ENCODE peak calls at places on chromosomes 5 and 9, in six cellular contexts. B is GM23248, H is right cardiac atrium, Z is body of pancreas, X is OCI-LY7, J is mammary epithelial cell. M is an unnamed sample.

GRCh38 chr5:36569456-36569855 is 37.0 kb upstream of the SLC1A3 start:
- DNase-seq in B (peak; percentile 79), H (peak; percentile 85), J (no peak), Z (no peak), X (no peak), M (no peak)

GRCh38 chr9:22643541-22643940 is 196.9 kb downstream of the DMRTA1 start:
- DNase-seq in J (no peak), H (no peak), X (no peak), Z (no peak), B (peak; percentile 50), M (no peak)

GRCh38 chr5:37735649-37736347 is 104.0 kb downstream of the GDNF start:
- DNase-seq in X (no peak), H (peak; percentile 50), B (peak; percentile 34), Z (no peak), J (no peak), M (no peak)

GRCh38 chr5:176850371-176851245 is 40.2 kb downstream of the UNC5A start:
- DNase-seq in Z (no peak), H (peak; percentile 40), B (no peak), X (no peak), J (no peak), M (no peak)

GRCh38 chr5:159163027-159163699 is 46.2 kb downstream of the RNF145 start:
- DNase-seq in B (peak; percentile 90), Z (no peak), X (no peak), J (peak; percentile 97), H (no peak), M (no peak)

GRCh38 chr9:82231411-82231810 is 242.8 kb downstream of the SPATA31D1 start:
- DNase-seq in H (no peak), X (no peak), J (no peak), B (no peak), Z (no peak), M (no peak)

GRCh38 chr5:33892419-33893151 is 795 bp upstream of the ADAMTS12 start:
- DNase-seq in J (peak; percentile 21), Z (peak; percentile 50), B (peak; percentile 93), H (peak; percentile 67), X (no peak), M (no peak)

GRCh38 chr9:96071245-96072124 is 196.0 kb downstream of the ERCC6L2 start:
- DNase-seq in J (peak; percentile 17), B (peak; percentile 51), Z (peak; percentile 44), H (no peak), X (peak; percentile 16), M (no peak)

GRCh38 chr9:21591221-21592062 is 109.3 kb upstream of the IFNE start:
- DNase-seq in Z (peak; percentile 17), H (peak; percentile 62), J (peak; percentile 97), B (peak; percentile 99), X (no peak), M (peak; percentile 89)

GRCh38 chr5:159341914-159342313 is 11.6 kb upstream of the IL12B start:
- DNase-seq in J (peak; percentile 90), B (peak; percentile 93), H (peak; percentile 70), X (no peak), Z (peak; percentile 53), M (no peak)

GRCh38 chr9:37904647-37905505 is 949 bp upstream of the SLC25A51 start:
- DNase-seq in Z (peak; percentile 32), J (peak; percentile 24), X (no peak), H (peak; percentile 67), B (peak; percentile 72), M (no peak)

GRCh38 chr5:368162-369084 is 46.9 kb downstream of the AHRR start:
- DNase-seq in H (peak; percentile 57), X (peak; percentile 24), B (no peak), J (no peak), Z (no peak), M (no peak)

GRCh38 chr9:117204971-117205370 is 209.9 kb downstream of the ASTN2 start:
- DNase-seq in X (no peak), Z (no peak), J (no peak), B (no peak), H (no peak), M (no peak)

GRCh38 chr9:104093162-104093561 is 947 bp upstream of the SMC2 start:
- DNase-seq in X (peak; percentile 22), B (peak; percentile 50), H (no peak), Z (no peak), J (no peak), M (no peak)

GRCh38 chr9:124834586-124834985 is 18.7 kb upstream of the WDR38 start:
- DNase-seq in X (no peak), H (peak; percentile 57), B (peak; percentile 77), Z (no peak), J (peak; percentile 97), M (no peak)

GRCh38 chr5:7396169-7397004 is 449 bp downstream of the ADCY2 start:
- DNase-seq in Z (peak; percentile 12), X (no peak), B (peak; percentile 50), H (peak; percentile 58), J (no peak), M (no peak)

GRCh38 chr5:53501054-53501453 is 20.6 kb downstream of the FST start:
- DNase-seq in H (no peak), J (no peak), X (no peak), B (no peak), Z (no peak), M (no peak)

GRCh38 chr5:68054625-68055024 is 160.9 kb upstream of the PIK3R1 start:
- DNase-seq in J (no peak), X (no peak), H (no peak), Z (no peak), B (no peak), M (no peak)

GRCh38 chr9:89864731-89865130 is 259.9 kb downstream of the GADD45G start:
- DNase-seq in B (peak; percentile 8), J (no peak), H (no peak), X (no peak), Z (no peak), M (no peak)

GRCh38 chr5:95284512-95285405 is at the start of gene MCTP1:
- DNase-seq in B (peak; percentile 30), H (peak; percentile 50), X (no peak), J (peak; percentile 30), Z (peak; percentile 48), M (no peak)

GRCh38 chr9:32566770-32567169 is 6.2 kb downstream of the NDUFB6 start:
- DNase-seq in B (no peak), J (no peak), H (peak; percentile 43), X (no peak), Z (no peak), M (no peak)

GRCh38 chr9:133647765-133648469 is 11.8 kb downstream of the DBH start:
- DNase-seq in B (no peak), J (no peak), Z (no peak), X (no peak), H (no peak), M (no peak)

GRCh38 chr5:88786217-88786560 is 96.8 kb downstream of the MEF2C start:
- DNase-seq in X (no peak), B (peak; percentile 84), H (no peak), J (no peak), Z (no peak), M (no peak)

GRCh38 chr5:112907166-112907611 is 14.8 kb downstream of the REEP5 start:
- DNase-seq in J (no peak), Z (no peak), X (no peak), H (no peak), B (no peak), M (no peak)

GRCh38 chr5:137096149-137097103 is 402.7 kb downstream of the SPOCK1 start:
- DNase-seq in J (peak; percentile 57), B (peak; percentile 89), X (no peak), Z (no peak), H (no peak), M (no peak)

GRCh38 chr9:127518091-127518856 is 67.0 kb downstream of the LRSAM1 start:
- DNase-seq in B (no peak), Z (no peak), H (no peak), J (no peak), X (no peak), M (no peak)
- H3K27ac ChIP-seq in B (peak overlapping the region; percentile 91), Z (no peak overlapping the region), H (peak overlapping the region; percentile 27), J (no peak overlapping the region), X (no peak overlapping the region), M (peak overlapping the region; percentile 78)

GRCh38 chr5:173237821-173238220 is 2.8 kb upstream of the NKX2-5 start:
- DNase-seq in B (no peak), X (no peak), Z (no peak), H (no peak), J (no peak), M (no peak)
- H3K4me3 ChIP-seq in B (no peak overlapping the region), X (no peak overlapping the region), Z (no peak overlapping the region), H (peak overlapping the region; percentile 56), J (no peak overlapping the region), M (no peak overlapping the region)

DNA sequence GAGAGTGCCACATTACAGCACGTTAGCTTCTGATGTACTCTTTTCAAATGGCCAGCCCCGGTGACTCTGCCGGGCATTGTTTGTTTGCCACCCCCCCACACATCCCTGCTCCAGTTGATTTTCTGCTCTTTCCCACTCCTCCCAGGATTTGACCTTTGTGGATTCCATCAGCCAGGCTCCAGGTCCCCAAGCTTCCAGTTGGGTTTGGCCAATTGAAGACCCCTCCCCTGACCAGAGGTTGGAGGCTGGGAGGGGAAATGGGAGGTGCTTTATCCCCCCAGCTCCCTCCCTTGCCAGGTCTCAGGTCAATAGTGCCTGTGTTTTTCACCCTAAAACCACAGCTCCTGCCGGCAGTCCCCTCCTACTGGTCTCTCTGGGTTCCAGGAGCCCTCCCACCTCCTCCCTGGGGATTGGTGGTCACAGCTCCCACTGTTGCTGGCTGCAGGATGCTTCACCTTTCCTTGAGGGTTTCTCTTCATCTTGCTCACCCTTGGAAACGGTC is 34.9 kb downstream of the IRF1 start:
- DNase-seq in X (no peak), Z (no peak), H (no peak), J (no peak), B (no peak), M (no peak)
- H3K27ac ChIP-seq in X (peak overlapping the region; percentile 82), Z (no peak overlapping the region), H (peak overlapping the region; percentile 84), J (no peak overlapping the region), B (peak overlapping the region; percentile 99), M (peak overlapping the region; percentile 72)

DNA sequence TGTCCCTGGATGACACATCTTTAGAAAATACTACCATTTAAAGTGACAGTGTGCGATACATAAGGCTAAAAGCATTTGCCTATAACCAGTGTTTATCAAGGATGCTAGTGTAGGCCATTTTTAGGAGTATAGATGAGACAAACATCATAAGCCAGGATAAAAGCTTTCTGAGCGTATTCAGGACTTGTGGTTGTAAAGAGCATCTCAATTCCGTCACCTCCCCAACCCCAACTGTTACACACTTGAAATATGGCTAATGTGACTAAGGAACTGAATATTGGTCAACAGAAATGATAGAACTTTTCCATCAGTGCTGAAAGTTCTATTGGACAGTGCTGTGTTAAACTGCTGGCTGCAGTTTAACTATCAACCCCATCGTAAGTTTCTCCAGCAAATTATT is 4.5 kb downstream of the SNX18 start:
- DNase-seq in H (no peak), X (no peak), Z (no peak), J (peak; percentile 6), B (peak; percentile 49), M (no peak)
- H3K4me3 ChIP-seq in H (no peak overlapping the region), X (no peak overlapping the region), Z (no peak overlapping the region), J (no peak overlapping the region), B (peak overlapping the region; percentile 98), M (no peak overlapping the region)

GRCh38 chr9:105242557-105242956 is 1.9 kb upstream of the SLC44A1 start:
- DNase-seq in J (no peak), B (peak; percentile 43), H (no peak), Z (no peak), X (no peak), M (no peak)

GRCh38 chr9:105244274-105244995 is at the start of gene SLC44A1:
- DNase-seq in J (peak; percentile 97), X (peak; percentile 94), H (peak; percentile 99), B (peak; percentile 99), Z (peak; percentile 99), M (peak; percentile 95)

GRCh38 chr9:105242062-105242461 is 2.4 kb upstream of the SLC44A1 start:
- DNase-seq in X (no peak), Z (no peak), H (no peak), J (no peak), B (no peak), M (no peak)

GRCh38 chr9:105243935-105244273 is 547 bp upstream of the SLC44A1 start:
- DNase-seq in Z (no peak), B (no peak), X (no peak), H (no peak), J (no peak), M (no peak)

GRCh38 chr9:105243015-105243686 is 1.3 kb upstream of the SLC44A1 start:
- DNase-seq in J (peak; percentile 44), H (no peak), X (no peak), Z (no peak), B (peak; percentile 80), M (no peak)
- H3K27ac ChIP-seq in J (no peak overlapping the region), H (no peak overlapping the region), X (no peak overlapping the region), Z (no peak overlapping the region), B (peak overlapping the region; percentile 80), M (peak overlapping the region; percentile 60)

M was measured in vagina.